ENCODE peak calls at places on chromosomes 13 and 19, in six cellular contexts. F is HTR-8/SVneo, S is SHP77, B is chondrocyte, H is NCI-H774, E is RWPE1. R is an unnamed sample.

GRCh38 chr13:33015791-33016323 is 366 bp upstream of the KL start:
- DNase-seq in B (no peak), S (no peak), H (no peak), E (no peak), F (no peak), R (no peak)

GRCh38 chr13:20360041-20360491 is 127.9 kb upstream of the GJB6 start:
- DNase-seq in H (no peak), B (no peak), F (no peak), S (no peak), E (no peak), R (no peak)

GRCh38 chr13:94050039-94050438 is 429.4 kb downstream of the DCT start:
- DNase-seq in E (no peak), B (no peak), F (no peak), S (no peak), H (no peak), R (no peak)

GRCh38 chr13:99320693-99321481 is 13.7 kb upstream of the GPR183 start:
- DNase-seq in E (peak), H (no peak), S (no peak), F (no peak), B (no peak), R (peak)

GRCh38 chr13:48485447-48485846 is 47.4 kb downstream of the RCBTB2 start:
- DNase-seq in S (no peak), E (no peak), B (no peak), F (no peak), H (no peak), R (no peak)

GRCh38 chr19:18364826-18365528 is 21.0 kb upstream of the GDF15 start:
- DNase-seq in E (peak), F (peak), B (no peak), H (peak), S (peak), R (peak)

GRCh38 chr13:73556902-73557301 is 498.1 kb downstream of the KLF5 start:
- DNase-seq in S (no peak), E (no peak), B (no peak), H (no peak), F (no peak), R (no peak)

GRCh38 chr13:86757236-86757978 is 913.8 kb upstream of the SLITRK5 start:
- DNase-seq in H (no peak), B (no peak), F (no peak), E (no peak), S (no peak), R (no peak)

GRCh38 chr19:16449330-16449961 is 22.3 kb downstream of the EPS15L1 start:
- DNase-seq in E (no peak), S (no peak), B (no peak), H (no peak), F (no peak), R (no peak)

GRCh38 chr19:49097453-49098288 is 12.4 kb downstream of the SNRNP70 start:
- DNase-seq in H (peak), E (peak), B (no peak), S (peak), F (peak), R (peak)

GRCh38 chr19:28294395-28294794 is 918.6 kb downstream of the UQCRFS1 start:
- DNase-seq in S (no peak), F (no peak), H (no peak), B (no peak), E (no peak), R (no peak)

GRCh38 chr19:45171211-45171623 is 6.8 kb downstream of the TRAPPC6A start:
- DNase-seq in H (no peak), S (no peak), B (no peak), F (no peak), E (no peak), R (no peak)

GRCh38 chr19:18588611-18589379 is at the start of gene REX1BD:
- DNase-seq in E (peak), F (peak), S (peak), B (no peak), H (peak), R (no peak)

GRCh38 chr19:6765738-6766356 is 1.4 kb downstream of the SH2D3A start:
- DNase-seq in F (no peak), B (no peak), H (peak), S (no peak), E (peak), R (peak)

GRCh38 chr13:70568571-70568970 is 460.3 kb upstream of the KLHL1 start:
- DNase-seq in H (no peak), E (peak), B (no peak), F (peak), S (no peak), R (peak)

GRCh38 chr13:102856603-102857002 is 10.8 kb downstream of the ERCC5 start:
- DNase-seq in E (no peak), H (no peak), B (no peak), F (no peak), S (no peak), R (no peak)

GRCh38 chr13:42548731-42549554 is 25.0 kb upstream of the TNFSF11 start:
- DNase-seq in S (no peak), E (no peak), F (no peak), B (no peak), H (no peak), R (no peak)

GRCh38 chr13:42794572-42795275 is 13.3 kb downstream of the FAM216B start:
- DNase-seq in H (no peak), F (no peak), E (no peak), B (no peak), S (no peak), R (no peak)

GRCh38 chr13:113982296-113982661 is 8.4 kb upstream of the C13orf46 start:
- DNase-seq in E (no peak), H (no peak), S (no peak), B (peak), F (no peak), R (no peak)

GRCh38 chr13:33204130-33204927 is 81.2 kb downstream of the STARD13 start:
- DNase-seq in S (no peak), E (no peak), B (no peak), F (no peak), H (no peak), R (no peak)

GRCh38 chr13:97139704-97140103 is 82.4 kb upstream of the MBNL2 start:
- DNase-seq in E (no peak), F (no peak), B (no peak), S (no peak), H (no peak), R (no peak)

GRCh38 chr13:80469841-80470378 is 129.0 kb upstream of the SPRY2 start:
- DNase-seq in B (no peak), S (no peak), E (peak), H (no peak), F (peak), R (no peak)

GRCh38 chr13:27037571-27037970 is 134.0 kb downstream of the USP12 start:
- DNase-seq in S (no peak), E (no peak), B (no peak), F (no peak), H (no peak), R (no peak)

GRCh38 chr19:16569609-16570320 is 2.5 kb downstream of the SLC35E1 start:
- DNase-seq in B (no peak), F (no peak), E (peak), H (no peak), S (no peak), R (no peak)

GRCh38 chr13:107020393-107020792 is 452.5 kb upstream of the ARGLU1 start:
- DNase-seq in S (no peak), F (no peak), H (no peak), E (no peak), B (no peak), R (no peak)